ENCODE peak calls at places on chromosomes 11 and 22, in eight cellular contexts. S is CD8-positive, alpha-beta T cell; Z is right atrium auricular region; F is suprapubic skin; E is neural progenitor cell; H is colonic mucosa; I is pancreas; X is psoas muscle. J is an unnamed sample.

GRCh38 chr22:23223566-23224317 is 43.4 kb downstream of the BCR start:
- DNase-seq in S (no peak), Z (no peak), F (no peak), E (no peak), H (peak; percentile 48), I (no peak), X (no peak), J (no peak)

GRCh38 chr11:85751738-85752137 is 59.2 kb downstream of the SYTL2 start:
- DNase-seq in S (no peak), Z (no peak), F (no peak), E (no peak), H (no peak), I (no peak), X (no peak), J (no peak)

GRCh38 chr11:1854949-1855885 is 2.3 kb downstream of the LSP1 start:
- DNase-seq in S (no peak), Z (no peak), F (no peak), E (no peak), H (no peak), I (no peak), X (no peak), J (no peak)

GRCh38 chr11:15280393-15280792 is 165.7 kb downstream of the INSC start:
- DNase-seq in S (no peak), Z (no peak), F (no peak), E (no peak), H (no peak), I (no peak), X (no peak), J (no peak)

GRCh38 chr11:110433393-110434333 is 3.9 kb downstream of the FDX1 start:
- DNase-seq in S (no peak), Z (no peak), F (no peak), E (no peak), H (no peak), I (no peak), X (no peak), J (no peak)

GRCh38 chr11:2086239-2087040 is 52.7 kb downstream of the IGF2 start:
- DNase-seq in S (no peak), Z (peak; percentile 46), F (peak; percentile 45), E (no peak), H (no peak), I (no peak), X (peak; percentile 6), J (no peak)

GRCh38 chr11:128478305-128478704 is 109.1 kb downstream of the ETS1 start:
- DNase-seq in S (no peak), Z (no peak), F (no peak), E (no peak), H (no peak), I (no peak), X (no peak), J (no peak)

GRCh38 chr11:1925373-1926155 is 6.1 kb downstream of the TNNT3 start:
- DNase-seq in S (no peak), Z (no peak), F (no peak), E (no peak), H (no peak), I (no peak), X (no peak), J (no peak)

GRCh38 chr11:45280449-45280848 is 5.7 kb downstream of the SYT13 start:
- DNase-seq in S (no peak), Z (no peak), F (no peak), E (no peak), H (no peak), I (no peak), X (no peak), J (no peak)

GRCh38 chr11:118436639-118437045 is 350 bp downstream of the KMT2A start:
- DNase-seq in S (no peak), Z (no peak), F (peak; percentile 72), E (no peak), H (no peak), I (peak; percentile 30), X (no peak), J (peak; percentile 58)

GRCh38 chr11:115990004-115990447 is 485.8 kb upstream of the CADM1 start:
- DNase-seq in S (no peak), Z (no peak), F (no peak), E (peak; percentile 74), H (no peak), I (no peak), X (no peak), J (no peak)

GRCh38 chr11:125457814-125458343 is 38.2 kb downstream of the FEZ1 start:
- DNase-seq in S (no peak), Z (peak; percentile 83), F (no peak), E (no peak), H (peak; percentile 19), I (no peak), X (peak; percentile 55), J (no peak)

GRCh38 chr11:103317118-103317517 is 207.9 kb downstream of the DYNC2H1 start:
- DNase-seq in S (no peak), Z (no peak), F (no peak), E (no peak), H (no peak), I (no peak), X (no peak), J (no peak)

GRCh38 chr11:101091781-101092180 is 37.8 kb downstream of the PGR start:
- DNase-seq in S (no peak), Z (no peak), F (no peak), E (no peak), H (no peak), I (no peak), X (no peak), J (no peak)

GRCh38 chr22:38761202-38762162 is 5.7 kb upstream of the SUN2 start:
- DNase-seq in S (no peak), Z (no peak), F (no peak), E (no peak), H (no peak), I (no peak), X (no peak), J (no peak)

GRCh38 chr22:28980326-28980725 is 81.3 kb downstream of the C22orf31 start:
- DNase-seq in S (no peak), Z (no peak), F (no peak), E (no peak), H (no peak), I (no peak), X (no peak), J (no peak)
- TF ChIP-seq CTCF in S (no peak), Z (no peak), F (no peak), E (no peak), H (no peak), I (no peak), X (no peak), J (no peak)

DNA sequence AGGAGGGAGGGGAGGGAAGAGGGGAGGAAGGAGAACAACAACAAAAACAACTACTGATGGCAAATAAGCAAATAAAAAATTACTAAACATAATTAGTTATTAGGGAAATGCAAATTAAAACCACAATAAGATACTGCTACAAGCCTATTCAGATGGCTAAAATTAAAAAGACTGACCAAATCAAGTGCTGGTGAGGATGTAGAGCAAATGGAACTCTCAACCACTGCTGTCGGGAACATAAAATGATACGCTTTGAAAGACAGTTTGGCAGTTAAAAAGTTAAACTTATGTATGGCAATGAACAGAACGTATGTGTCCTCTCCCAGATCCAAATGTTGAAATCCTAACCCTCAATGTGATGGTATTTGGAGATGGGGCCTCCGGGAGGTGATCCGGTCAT is 85.7 kb downstream of the PHF21B start:
- DNase-seq in S (no peak), Z (no peak), F (no peak), E (no peak), H (no peak), I (no peak), X (no peak), J (no peak)
- H3K4me1 ChIP-seq in S (no peaks in the 10 kb centered on the region), Z (no peaks in the 10 kb centered on the region), F (no peaks in the 10 kb centered on the region), E (no peaks in the 10 kb centered on the region), H (no peaks in the 10 kb centered on the region), I (no peaks in the 10 kb centered on the region), X (no peaks in the 10 kb centered on the region), J (peaks cover 8% of the 10 kb centered on the region)

DNA sequence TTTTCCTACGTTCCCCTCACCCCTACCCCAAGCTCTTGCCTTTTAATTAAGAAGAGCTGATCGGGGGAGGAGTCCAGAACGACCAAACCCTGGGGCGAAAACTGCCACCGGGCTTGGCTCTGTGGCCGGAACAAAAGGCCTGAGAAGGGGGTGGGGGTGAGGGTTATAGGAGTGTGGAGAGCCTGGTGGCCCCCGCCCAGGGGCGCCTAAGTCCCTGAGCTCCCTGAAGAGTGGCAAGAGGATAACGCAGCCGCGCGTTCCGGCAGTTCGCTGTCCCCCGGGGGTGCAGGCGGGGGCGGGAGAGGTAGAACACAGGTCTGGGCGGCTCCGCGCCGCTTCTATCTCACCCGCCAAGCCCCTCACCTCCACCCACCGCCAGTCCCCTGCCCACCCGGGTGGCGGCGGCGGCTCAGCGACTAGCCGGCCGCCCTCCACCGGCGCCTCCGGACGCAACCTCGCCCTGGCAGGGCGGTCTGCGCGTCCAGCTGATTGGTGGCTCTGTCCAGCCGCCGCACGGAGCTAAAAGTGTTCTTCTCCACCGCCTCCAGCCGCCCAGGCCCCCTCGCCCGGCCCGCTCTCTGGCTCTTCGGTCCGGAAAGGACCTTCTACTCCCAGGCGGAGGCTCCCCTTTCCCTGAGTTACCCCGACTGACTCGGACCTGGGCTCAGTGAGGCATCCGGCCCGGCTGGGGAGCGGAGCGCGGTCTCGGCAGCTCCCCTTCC is 18.8 kb upstream of the BDNF start:
- DNase-seq in S (no peak), Z (no peak), F (no peak), E (peak; percentile 91), H (peak; percentile 17), I (no peak), X (no peak), J (peak; percentile 71)
- H3K4me3 ChIP-seq in S (no peak overlapping the region), Z (peak overlapping the region; percentile 46), F (peak overlapping the region; percentile 48), E (peak overlapping the region; percentile 59), H (peak overlapping the region; percentile 19), I (peak overlapping the region; percentile 51), X (peak overlapping the region; percentile 55), J (peak overlapping the region; percentile 51)

GRCh38 chr11:122114976-122115375 is 1.0 kb downstream of the BLID start:
- DNase-seq in S (no peak), Z (no peak), F (no peak), E (no peak), H (no peak), I (no peak), X (no peak), J (no peak)

GRCh38 chr11:122120096-122120495 is 4.1 kb upstream of the BLID start:
- DNase-seq in S (no peak), Z (no peak), F (no peak), E (no peak), H (no peak), I (no peak), X (no peak), J (no peak)

GRCh38 chr11:122113836-122114235 is 2.2 kb downstream of the BLID start:
- DNase-seq in S (no peak), Z (no peak), F (no peak), E (no peak), H (no peak), I (no peak), X (no peak), J (no peak)

GRCh38 chr11:122116591-122116990 is 576 bp upstream of the BLID start:
- DNase-seq in S (no peak), Z (no peak), F (no peak), E (no peak), H (no peak), I (no peak), X (no peak), J (no peak)

GRCh38 chr11:122115520-122116343 is at the start of gene BLID:
- DNase-seq in S (no peak), Z (no peak), F (no peak), E (peak; percentile 80), H (no peak), I (no peak), X (peak; percentile 21), J (peak; percentile 62)
- TF ChIP-seq CTCF in S (no peak), Z (no peak), F (peak; percentile 7), E (peak; percentile 83), H (peak; percentile 27), I (no peak), X (peak; percentile 31), J (peak; percentile 89)

J was measured in Caco-2.